ENCODE peak calls at places on chromosomes 7 and 10, in five cellular contexts. One of them, this sample, is unnamed.

GRCh38 chr10:104209575-104210198 is 22.5 kb downstream of the CFAP43 start:
- DNase-seq in fibroblast of mammary gland: peak; percentile 50
- DNase-seq in body of pancreas: peak; percentile 52
- DNase-seq in ascending aorta: no peak
- DNase-seq in OCI-LY7: peak; percentile 31
- DNase-seq in this sample: peak; percentile 50

GRCh38 chr10:121036431-121036830 is 185.3 kb downstream of the WDR11 start:
- DNase-seq in fibroblast of mammary gland: no peak
- DNase-seq in body of pancreas: peak; percentile 8
- DNase-seq in ascending aorta: no peak
- DNase-seq in OCI-LY7: no peak
- DNase-seq in this sample: no peak

GRCh38 chr10:119394657-119395286 is 147.7 kb downstream of the RGS10 start:
- DNase-seq in fibroblast of mammary gland: no peak
- DNase-seq in body of pancreas: no peak
- DNase-seq in ascending aorta: no peak
- DNase-seq in OCI-LY7: no peak
- DNase-seq in this sample: peak; percentile 40

GRCh38 chr10:6563720-6564119 is 16.4 kb downstream of the PRKCQ start:
- DNase-seq in fibroblast of mammary gland: no peak
- DNase-seq in body of pancreas: no peak
- DNase-seq in ascending aorta: no peak
- DNase-seq in OCI-LY7: no peak
- DNase-seq in this sample: no peak

GRCh38 chr10:132373241-132373955 is 23.6 kb upstream of the PWWP2B start:
- DNase-seq in fibroblast of mammary gland: no peak
- DNase-seq in body of pancreas: no peak
- DNase-seq in ascending aorta: no peak
- DNase-seq in OCI-LY7: no peak
- DNase-seq in this sample: no peak

GRCh38 chr7:52920977-52921376 is 114.5 kb upstream of the POM121L12 start:
- DNase-seq in fibroblast of mammary gland: no peak
- DNase-seq in body of pancreas: no peak
- DNase-seq in ascending aorta: no peak
- DNase-seq in OCI-LY7: no peak
- DNase-seq in this sample: no peak

GRCh38 chr7:55181774-55182173 is 163.0 kb downstream of the EGFR start:
- DNase-seq in fibroblast of mammary gland: no peak
- DNase-seq in body of pancreas: no peak
- DNase-seq in ascending aorta: no peak
- DNase-seq in OCI-LY7: no peak
- DNase-seq in this sample: no peak

GRCh38 chr7:47191876-47192291 is 390.0 kb downstream of the TNS3 start:
- DNase-seq in fibroblast of mammary gland: no peak
- DNase-seq in body of pancreas: no peak
- DNase-seq in ascending aorta: no peak
- DNase-seq in OCI-LY7: peak; percentile 62
- DNase-seq in this sample: no peak

GRCh38 chr10:600876-601275 is 88.6 kb downstream of the DIP2C start:
- DNase-seq in fibroblast of mammary gland: peak; percentile 38
- DNase-seq in body of pancreas: peak; percentile 71
- DNase-seq in ascending aorta: no peak
- DNase-seq in OCI-LY7: no peak
- DNase-seq in this sample: no peak

GRCh38 chr10:119120413-119120867 is 16.5 kb downstream of the DENND10 start:
- DNase-seq in fibroblast of mammary gland: peak; percentile 44
- DNase-seq in body of pancreas: peak; percentile 49
- DNase-seq in ascending aorta: no peak
- DNase-seq in OCI-LY7: peak; percentile 55
- DNase-seq in this sample: peak; percentile 73

GRCh38 chr10:79298403-79299244 is 48.6 kb upstream of the PPIF start:
- DNase-seq in fibroblast of mammary gland: peak; percentile 98
- DNase-seq in body of pancreas: no peak
- DNase-seq in ascending aorta: no peak
- DNase-seq in OCI-LY7: no peak
- DNase-seq in this sample: peak; percentile 90

GRCh38 chr10:105149371-105149871 is 508.3 kb downstream of the SORCS3 start:
- DNase-seq in fibroblast of mammary gland: peak; percentile 1
- DNase-seq in body of pancreas: no peak
- DNase-seq in ascending aorta: no peak
- DNase-seq in OCI-LY7: no peak
- DNase-seq in this sample: no peak

GRCh38 chr7:96778263-96778662 is 68.6 kb upstream of the SEM1 start:
- DNase-seq in fibroblast of mammary gland: no peak
- DNase-seq in body of pancreas: no peak
- DNase-seq in ascending aorta: no peak
- DNase-seq in OCI-LY7: peak; percentile 2
- DNase-seq in this sample: no peak

GRCh38 chr10:74924251-74924954 is 98.0 kb downstream of the KAT6B start:
- DNase-seq in fibroblast of mammary gland: peak; percentile 98
- DNase-seq in body of pancreas: no peak
- DNase-seq in ascending aorta: no peak
- DNase-seq in OCI-LY7: no peak
- DNase-seq in this sample: peak; percentile 64

GRCh38 chr7:2596636-2597635 is 34.9 kb upstream of the TTYH3 start:
- DNase-seq in fibroblast of mammary gland: no peak
- DNase-seq in body of pancreas: no peak
- DNase-seq in ascending aorta: no peak
- DNase-seq in OCI-LY7: no peak
- DNase-seq in this sample: no peak

GRCh38 chr7:138223402-138223872 is 147.2 kb downstream of the AKR1D1 start:
- DNase-seq in fibroblast of mammary gland: no peak
- DNase-seq in body of pancreas: no peak
- DNase-seq in ascending aorta: no peak
- DNase-seq in OCI-LY7: no peak
- DNase-seq in this sample: no peak

GRCh38 chr7:107208563-107208962 is 39.8 kb downstream of the HBP1 start:
- DNase-seq in fibroblast of mammary gland: no peak
- DNase-seq in body of pancreas: no peak
- DNase-seq in ascending aorta: no peak
- DNase-seq in OCI-LY7: no peak
- DNase-seq in this sample: no peak

GRCh38 chr7:107208046-107208458 is 39.2 kb downstream of the HBP1 start:
- DNase-seq in fibroblast of mammary gland: peak; percentile 42
- DNase-seq in body of pancreas: no peak
- DNase-seq in ascending aorta: no peak
- DNase-seq in OCI-LY7: peak; percentile 4
- DNase-seq in this sample: no peak

GRCh38 chr7:107209565-107209964 is 40.8 kb downstream of the HBP1 start:
- DNase-seq in fibroblast of mammary gland: no peak
- DNase-seq in body of pancreas: no peak
- DNase-seq in ascending aorta: no peak
- DNase-seq in OCI-LY7: no peak
- DNase-seq in this sample: no peak

GRCh38 chr7:107212719-107213118 is 43.9 kb downstream of the HBP1 start:
- DNase-seq in fibroblast of mammary gland: no peak
- DNase-seq in body of pancreas: no peak
- DNase-seq in ascending aorta: no peak
- DNase-seq in OCI-LY7: no peak
- DNase-seq in this sample: peak; percentile 22

GRCh38 chr7:107210400-107210799 is 41.6 kb downstream of the HBP1 start:
- DNase-seq in fibroblast of mammary gland: no peak
- DNase-seq in body of pancreas: no peak
- DNase-seq in ascending aorta: no peak
- DNase-seq in OCI-LY7: peak; percentile 7
- DNase-seq in this sample: no peak
- TF ChIP-seq CTCF in fibroblast of mammary gland: no peak
- TF ChIP-seq CTCF in body of pancreas: no peak
- TF ChIP-seq CTCF in ascending aorta: no peak
- TF ChIP-seq CTCF in OCI-LY7: no peak
- TF ChIP-seq CTCF in this sample: no peak

DNA sequence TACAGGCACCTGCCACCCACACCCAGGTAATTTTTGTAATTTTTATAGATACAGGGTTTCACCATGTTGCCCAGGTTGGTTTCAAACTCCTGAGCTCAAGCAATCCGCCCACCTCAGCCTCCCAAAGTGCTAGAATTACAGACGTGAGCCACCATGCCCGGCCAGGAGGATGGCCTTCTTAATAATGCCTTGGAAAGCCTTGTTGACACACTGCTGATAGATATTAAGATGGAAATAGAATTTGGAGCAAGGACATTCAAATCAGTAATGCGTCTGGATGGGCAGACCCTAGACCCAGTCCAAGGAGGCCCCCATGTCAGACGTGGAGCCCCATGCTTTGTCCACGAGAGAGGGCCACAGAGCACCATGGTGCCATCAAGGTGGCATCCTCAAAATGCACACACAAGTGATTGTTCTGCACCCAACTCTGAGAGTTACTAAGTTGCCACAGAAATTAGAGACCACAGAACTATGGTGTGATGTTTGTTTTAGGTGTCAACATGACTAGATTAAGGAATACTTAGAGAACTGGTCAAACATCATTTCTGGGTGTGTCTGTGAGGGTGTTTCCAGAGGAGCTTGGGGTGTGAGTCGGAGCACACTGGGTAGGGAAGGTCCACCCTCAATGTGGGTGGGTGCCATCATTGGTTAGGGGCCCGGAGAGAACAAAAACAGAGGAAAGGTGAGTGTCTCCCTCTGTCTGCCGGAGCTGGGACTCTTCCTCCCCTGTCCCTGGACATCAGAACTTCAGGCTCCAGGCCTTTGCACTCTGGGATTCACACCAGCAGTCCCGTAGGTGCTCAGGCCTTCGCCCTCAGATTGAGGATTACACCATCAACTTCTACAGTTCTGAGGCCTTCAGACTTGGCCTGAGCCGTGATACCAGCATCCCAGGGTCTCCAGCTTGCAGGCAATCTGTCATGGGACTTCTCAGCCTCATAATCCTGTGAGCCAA is 34.5 kb downstream of the EBF3 start:
- DNase-seq in fibroblast of mammary gland: no peak
- DNase-seq in body of pancreas: no peak
- DNase-seq in ascending aorta: no peak
- DNase-seq in OCI-LY7: no peak
- DNase-seq in this sample: no peak
- TF ChIP-seq CTCF in fibroblast of mammary gland: no peak
- TF ChIP-seq CTCF in body of pancreas: no peak
- TF ChIP-seq CTCF in ascending aorta: no peak
- TF ChIP-seq CTCF in OCI-LY7: no peak
- TF ChIP-seq CTCF in this sample: no peak

GRCh38 chr10:124566981-124567835 is 105.6 kb downstream of the LHPP start:
- DNase-seq in fibroblast of mammary gland: no peak
- DNase-seq in body of pancreas: no peak
- DNase-seq in ascending aorta: no peak
- DNase-seq in OCI-LY7: no peak
- DNase-seq in this sample: no peak

GRCh38 chr10:124563320-124563719 is 101.7 kb downstream of the LHPP start:
- DNase-seq in fibroblast of mammary gland: no peak
- DNase-seq in body of pancreas: no peak
- DNase-seq in ascending aorta: no peak
- DNase-seq in OCI-LY7: no peak
- DNase-seq in this sample: no peak

GRCh38 chr10:124564881-124565280 is 103.3 kb downstream of the LHPP start:
- DNase-seq in fibroblast of mammary gland: no peak
- DNase-seq in body of pancreas: no peak
- DNase-seq in ascending aorta: no peak
- DNase-seq in OCI-LY7: no peak
- DNase-seq in this sample: no peak

GRCh38 chr10:124566222-124566888 is 104.7 kb downstream of the LHPP start:
- DNase-seq in fibroblast of mammary gland: no peak
- DNase-seq in body of pancreas: no peak
- DNase-seq in ascending aorta: no peak
- DNase-seq in OCI-LY7: no peak
- DNase-seq in this sample: no peak

DNA sequence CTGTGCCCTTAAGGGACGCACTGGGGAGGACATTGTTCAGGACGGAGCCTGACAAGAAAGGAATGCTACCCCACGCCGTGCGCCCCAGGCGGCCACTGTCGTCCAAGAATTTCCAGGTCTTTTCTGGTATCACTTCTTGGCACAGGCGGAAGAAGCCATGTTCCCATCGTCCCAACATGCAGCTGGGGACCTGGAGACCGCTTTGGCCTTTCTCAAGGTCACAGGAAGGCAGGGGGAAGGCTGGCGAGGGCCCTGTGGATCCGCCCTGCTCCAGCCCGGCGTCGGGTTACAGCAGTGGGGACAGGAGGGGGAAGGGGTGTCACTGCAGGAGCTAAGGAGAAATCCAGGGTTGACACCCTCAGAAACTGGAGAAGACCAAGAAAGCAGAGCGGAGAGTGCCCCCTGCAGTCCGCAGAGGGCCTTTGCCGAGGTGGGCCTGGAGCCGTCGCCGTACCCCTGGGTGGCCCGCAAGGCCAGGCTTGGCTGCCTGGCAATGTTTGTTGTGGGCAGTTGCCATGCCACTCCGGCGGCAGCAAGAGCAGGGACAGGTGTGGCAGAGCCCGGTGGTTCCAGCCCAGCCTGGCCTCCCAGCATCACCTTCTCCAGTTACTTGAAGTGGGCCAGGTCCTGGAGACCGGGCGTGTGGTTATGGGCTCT is 104.1 kb downstream of the LHPP start:
- DNase-seq in fibroblast of mammary gland: peak; percentile 11
- DNase-seq in body of pancreas: peak; percentile 89
- DNase-seq in ascending aorta: peak; percentile 7
- DNase-seq in OCI-LY7: peak; percentile 65
- DNase-seq in this sample: peak; percentile 46
- TF ChIP-seq CTCF in fibroblast of mammary gland: peak; percentile 33
- TF ChIP-seq CTCF in body of pancreas: peak; percentile 24
- TF ChIP-seq CTCF in ascending aorta: peak; percentile 11
- TF ChIP-seq CTCF in OCI-LY7: peak; percentile 81
- TF ChIP-seq CTCF in this sample: peak; percentile 69

DNA sequence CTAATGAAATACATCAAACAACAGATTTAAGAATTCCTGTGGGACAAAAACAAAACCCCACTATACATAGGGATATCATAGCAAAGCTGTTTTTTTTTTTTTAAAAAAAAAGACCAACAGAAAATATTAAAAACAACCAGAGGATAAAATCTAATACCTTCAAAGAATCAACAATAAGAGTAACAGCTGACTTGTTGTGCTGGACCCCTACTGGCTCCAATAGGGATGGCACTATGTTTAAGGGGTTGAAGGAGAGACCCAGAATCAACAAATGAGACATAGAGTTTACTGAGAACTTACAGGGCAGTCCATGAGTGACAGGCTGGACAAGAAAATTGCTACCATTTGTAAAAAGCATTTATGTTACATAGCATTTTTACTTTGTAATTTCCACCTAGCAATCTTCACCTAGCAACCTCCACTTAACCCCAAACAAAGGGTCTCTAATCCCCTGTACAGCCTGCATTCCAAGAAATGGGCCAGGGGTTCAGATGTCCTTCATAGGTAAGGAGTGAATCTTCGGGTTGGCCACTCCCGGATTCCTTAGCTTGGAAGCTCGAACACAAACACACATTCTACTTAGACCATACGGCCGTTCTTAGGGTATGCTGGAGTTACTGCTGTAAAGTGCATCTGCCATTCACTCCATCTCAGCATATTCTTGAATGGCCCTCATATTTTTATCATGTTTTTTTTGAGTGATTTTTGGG is 25.8 kb downstream of the ASZ1 start:
- DNase-seq in fibroblast of mammary gland: no peak
- DNase-seq in body of pancreas: no peak
- DNase-seq in ascending aorta: no peak
- DNase-seq in OCI-LY7: no peak
- DNase-seq in this sample: peak; percentile 12
- TF ChIP-seq CTCF in fibroblast of mammary gland: peak; percentile 47
- TF ChIP-seq CTCF in body of pancreas: no peak
- TF ChIP-seq CTCF in ascending aorta: no peak
- TF ChIP-seq CTCF in OCI-LY7: peak; percentile 51
- TF ChIP-seq CTCF in this sample: peak; percentile 19

This sample was measured in NB4.